ENCODE peak calls at places on chromosome 10, in six cellular contexts. One of them, this sample, is unnamed.

GRCh38 chr10:73590881-73591577 is at the start of gene USP54:
- DNase-seq in tibial artery: no peak
- DNase-seq in activated T-cell treated with anti-CD3 and anti-CD28 coated beads, Interleukin-2, amount 50 U/mL, for 72 hours: no peak
- DNase-seq in activated B cell treated with CpG ODN at 0.5 μM for 24 hours: no peak
- DNase-seq in GM19239: no peak
- DNase-seq in testis: peak
- DNase-seq in this sample: no peak

GRCh38 chr10:43135656-43136055 is 2.6 kb upstream of the CSGALNACT2 start:
- DNase-seq in activated T-cell treated with anti-CD3 and anti-CD28 coated beads, Interleukin-2, amount 50 U/mL, for 72 hours: no peak
- DNase-seq in activated B cell treated with CpG ODN at 0.5 μM for 24 hours: no peak
- DNase-seq in tibial artery: no peak
- DNase-seq in GM19239: no peak
- DNase-seq in testis: no peak
- DNase-seq in this sample: no peak

GRCh38 chr10:11853468-11853867 is 30.3 kb downstream of the PROSER2 start:
- DNase-seq in GM19239: no peak
- DNase-seq in activated B cell treated with CpG ODN at 0.5 μM for 24 hours: no peak
- DNase-seq in testis: no peak
- DNase-seq in tibial artery: no peak
- DNase-seq in activated T-cell treated with anti-CD3 and anti-CD28 coated beads, Interleukin-2, amount 50 U/mL, for 72 hours: no peak
- DNase-seq in this sample: no peak

GRCh38 chr10:109778993-109779392 is 144.3 kb downstream of the XPNPEP1 start:
- DNase-seq in testis: no peak
- DNase-seq in activated T-cell treated with anti-CD3 and anti-CD28 coated beads, Interleukin-2, amount 50 U/mL, for 72 hours: no peak
- DNase-seq in GM19239: no peak
- DNase-seq in activated B cell treated with CpG ODN at 0.5 μM for 24 hours: no peak
- DNase-seq in tibial artery: no peak
- DNase-seq in this sample: no peak

GRCh38 chr10:59805043-59805442 is 51.8 kb upstream of the MRLN start:
- DNase-seq in activated B cell treated with CpG ODN at 0.5 μM for 24 hours: no peak
- DNase-seq in activated T-cell treated with anti-CD3 and anti-CD28 coated beads, Interleukin-2, amount 50 U/mL, for 72 hours: no peak
- DNase-seq in testis: peak
- DNase-seq in tibial artery: no peak
- DNase-seq in GM19239: no peak
- DNase-seq in this sample: peak

GRCh38 chr10:87659571-87660483 is at the start of gene PAPSS2:
- DNase-seq in activated B cell treated with CpG ODN at 0.5 μM for 24 hours: peak
- DNase-seq in GM19239: no peak
- DNase-seq in tibial artery: peak
- DNase-seq in testis: peak
- DNase-seq in activated T-cell treated with anti-CD3 and anti-CD28 coated beads, Interleukin-2, amount 50 U/mL, for 72 hours: peak
- DNase-seq in this sample: no peak

GRCh38 chr10:102240467-102241036 is 760 bp downstream of the PITX3 start:
- DNase-seq in GM19239: no peak
- DNase-seq in tibial artery: no peak
- DNase-seq in testis: no peak
- DNase-seq in activated B cell treated with CpG ODN at 0.5 μM for 24 hours: no peak
- DNase-seq in activated T-cell treated with anti-CD3 and anti-CD28 coated beads, Interleukin-2, amount 50 U/mL, for 72 hours: no peak
- DNase-seq in this sample: no peak

GRCh38 chr10:123148414-123149161 is 652 bp downstream of the HMX2 start:
- DNase-seq in activated T-cell treated with anti-CD3 and anti-CD28 coated beads, Interleukin-2, amount 50 U/mL, for 72 hours: no peak
- DNase-seq in tibial artery: no peak
- DNase-seq in GM19239: no peak
- DNase-seq in testis: no peak
- DNase-seq in activated B cell treated with CpG ODN at 0.5 μM for 24 hours: peak
- DNase-seq in this sample: no peak

GRCh38 chr10:68096913-68097509 is 12.3 kb upstream of the MYPN start:
- DNase-seq in activated B cell treated with CpG ODN at 0.5 μM for 24 hours: no peak
- DNase-seq in GM19239: no peak
- DNase-seq in testis: no peak
- DNase-seq in activated T-cell treated with anti-CD3 and anti-CD28 coated beads, Interleukin-2, amount 50 U/mL, for 72 hours: no peak
- DNase-seq in tibial artery: no peak
- DNase-seq in this sample: no peak

This sample was measured in iPS DF 6.9.